ENCODE peak calls at places on chromosomes 7 and 10, in nine cellular contexts. A is activated naive CD8-positive, alpha-beta T cell treated with anti-CD3 and anti-CD28 coated beads, Interleukin-2, amount 50 U/mL, for 24 hours; J is glomerular endothelial cell; O is neural progenitor cell; F is iris pigment epithelial cell; N is NCI-H1105; L is mesendoderm; C is HL-60; D is cardiac fibroblast. M is an unnamed sample.

GRCh38 chr7:151867912-151868804 is 8.8 kb downstream of the PRKAG2 start:
- DNase-seq in F (no peak), C (no peak), L (no peak), N (no peak), O (no peak), D (no peak), J (no peak), A (no peak), M (no peak)

GRCh38 chr10:119377431-119377830 is 165.1 kb downstream of the RGS10 start:
- DNase-seq in D (no peak), L (no peak), A (no peak), N (no peak), F (no peak), O (no peak), J (no peak), C (no peak), M (no peak)

GRCh38 chr7:8210845-8211724 is 50.9 kb downstream of the ICA1 start:
- DNase-seq in L (no peak), A (no peak), F (no peak), O (no peak), J (no peak), C (no peak), D (no peak), N (no peak), M (no peak)

GRCh38 chr7:146681487-146681886 is 564.9 kb downstream of the CNTNAP2 start:
- DNase-seq in L (no peak), A (no peak), J (no peak), O (no peak), C (no peak), F (no peak), N (no peak), D (no peak), M (no peak)

GRCh38 chr7:120729300-120729699 is 128.6 kb downstream of the TSPAN12 start:
- DNase-seq in A (no peak), O (no peak), F (peak; percentile 7), N (no peak), D (peak; percentile 16), C (no peak), L (no peak), J (no peak), M (no peak)

GRCh38 chr10:66931949-66932343 is 6.1 kb downstream of the LRRTM3 start:
- DNase-seq in D (no peak), O (no peak), J (no peak), N (no peak), A (no peak), L (no peak), F (no peak), C (no peak), M (no peak)

GRCh38 chr7:50119815-50120637 is 27.0 kb upstream of the ZPBP start:
- DNase-seq in J (no peak), L (peak; percentile 64), F (no peak), C (peak; percentile 33), D (no peak), A (peak; percentile 41), O (peak; percentile 61), N (no peak), M (no peak)

GRCh38 chr7:5714657-5715337 is 66.7 kb downstream of the RNF216 start:
- DNase-seq in F (no peak), N (no peak), C (no peak), J (no peak), D (no peak), O (no peak), L (no peak), A (no peak), M (no peak)

GRCh38 chr7:20543565-20543964 is 71.9 kb upstream of the ABCB5 start:
- DNase-seq in A (no peak), D (no peak), F (no peak), C (no peak), J (no peak), O (no peak), N (no peak), L (no peak), M (no peak)

GRCh38 chr10:51815723-51816122 is 116.3 kb upstream of the CSTF2T start:
- DNase-seq in C (no peak), N (no peak), D (no peak), L (no peak), F (no peak), A (no peak), O (peak; percentile 72), J (no peak), M (no peak)

GRCh38 chr7:25804154-25804553 is 347.8 kb upstream of the NFE2L3 start:
- DNase-seq in L (no peak), D (no peak), C (no peak), F (no peak), O (no peak), J (no peak), A (no peak), N (peak; percentile 61), M (peak; percentile 24)

GRCh38 chr7:149863500-149863899 is 10.3 kb upstream of the ATP6V0E2 start:
- DNase-seq in A (no peak), D (no peak), L (no peak), O (no peak), C (no peak), N (no peak), J (no peak), F (no peak), M (no peak)

GRCh38 chr7:157501576-157501975 is 164.8 kb downstream of the DNAJB6 start:
- DNase-seq in N (no peak), O (no peak), A (no peak), C (no peak), D (no peak), J (no peak), L (no peak), F (no peak), M (no peak)